ENCODE peak calls at places on chromosome 13, in five cellular contexts. T is hepatocyte; C is AG04450; Y is CD4-positive, alpha-beta T cell; G is H1. R is an unnamed sample.

GRCh38 chr13:99983401-99984133 is 2.0 kb downstream of the ZIC2 start:
- DNase-seq in Y (no peak), C (no peak), G (peak), T (peak), R (no peak)

GRCh38 chr13:27644302-27644701 is 22.6 kb downstream of the POLR1D start:
- DNase-seq in C (peak), T (no peak), G (no peak), Y (no peak), R (no peak)

GRCh38 chr13:38636756-38637155 is 50.1 kb upstream of the FREM2 start:
- DNase-seq in G (no peak), T (peak), C (no peak), Y (no peak), R (no peak)

GRCh38 chr13:47085346-47085745 is 188.5 kb upstream of the HTR2A start:
- DNase-seq in T (no peak), Y (no peak), C (no peak), G (no peak), R (no peak)

GRCh38 chr13:114152831-114153371 is 20.5 kb upstream of the RASA3 start:
- DNase-seq in G (no peak), C (no peak), Y (no peak), T (peak), R (no peak)

GRCh38 chr13:60402022-60402421 is 5.0 kb downstream of the TDRD3 start:
- DNase-seq in T (peak), C (no peak), Y (no peak), G (no peak), R (no peak)

GRCh38 chr13:113936566-113936965 is 37.3 kb downstream of the C13orf46 start:
- DNase-seq in G (no peak), C (no peak), Y (no peak), T (no peak), R (no peak)

GRCh38 chr13:76383671-76384461 is 502.3 kb downstream of the KCTD12 start:
- DNase-seq in T (peak), G (no peak), Y (no peak), C (peak), R (no peak)

GRCh38 chr13:113915012-113915763 is 51.3 kb upstream of the GAS6 start:
- DNase-seq in G (no peak), T (no peak), Y (no peak), C (no peak), R (no peak)

GRCh38 chr13:112642061-112642460 is 47.8 kb upstream of the ATP11A start:
- DNase-seq in G (no peak), C (no peak), Y (no peak), T (no peak), R (no peak)

DNA sequence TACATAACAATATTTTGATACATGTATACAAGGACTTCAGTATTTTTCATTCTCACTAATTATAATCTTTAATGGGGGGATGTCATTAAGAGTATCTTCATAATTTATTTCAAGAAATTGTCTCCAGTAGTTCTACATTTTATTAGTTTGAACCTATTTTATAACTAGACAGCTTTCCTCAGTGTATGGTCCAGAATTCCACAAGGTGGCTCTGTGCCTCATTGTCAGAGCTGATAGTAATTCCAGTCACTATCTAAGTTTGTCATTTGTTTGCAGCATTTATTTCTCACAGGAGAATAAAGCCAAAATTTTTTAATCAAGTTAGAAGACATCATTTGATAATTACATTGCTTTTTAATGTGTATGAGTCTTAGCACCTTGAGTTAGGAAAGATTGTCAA is 1633.0 kb upstream of the PCDH20 start:
- DNase-seq in C (no peak), G (no peak), T (no peak), Y (no peak), R (no peak)
- TF ChIP-seq CTCF in C (peak), G (no peak), T (no peak), Y (no peak), R (no peak)

GRCh38 chr13:110734561-110734960 is 21.1 kb downstream of the ING1 start:
- DNase-seq in C (no peak), G (no peak), Y (no peak), T (no peak), R (no peak)
- TF ChIP-seq CTCF in C (no peak), G (no peak), Y (no peak), T (no peak), R (no peak)

DNA sequence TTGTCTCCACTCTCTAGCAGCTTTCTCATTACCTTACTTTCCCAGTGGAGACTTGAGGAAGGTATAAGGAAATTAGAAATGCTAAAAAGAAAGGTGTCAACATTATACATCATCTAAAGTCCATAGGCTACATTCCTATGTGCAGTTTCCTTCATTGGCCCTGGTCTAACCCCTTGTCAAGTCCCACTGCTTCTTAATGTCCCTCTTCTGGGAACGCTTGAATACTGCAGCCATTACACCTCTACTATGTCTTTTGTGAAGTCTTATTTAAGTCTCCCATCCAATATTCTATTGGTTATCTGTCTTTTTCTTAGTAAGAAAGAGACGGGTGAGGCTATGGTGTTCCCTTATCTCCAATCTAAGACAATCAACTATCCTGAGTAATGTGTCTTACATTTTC is 332.6 kb upstream of the TMTC4 start:
- DNase-seq in G (no peak), T (no peak), C (no peak), Y (no peak), R (no peak)
- TF ChIP-seq CTCF in G (no peak), T (no peak), C (no peak), Y (no peak), R (no peak)

GRCh38 chr13:97588993-97589392 is 155.0 kb downstream of the RAP2A start:
- DNase-seq in T (no peak), C (no peak), G (no peak), Y (no peak), R (no peak)
- TF ChIP-seq CTCF in T (no peak), C (no peak), G (peak), Y (no peak), R (no peak)

GRCh38 chr13:33109801-33110200 is 93.6 kb downstream of the KL start:
- DNase-seq in G (peak), T (no peak), C (no peak), Y (no peak), R (no peak)
- TF ChIP-seq CTCF in G (peak), T (peak), C (peak), Y (no peak), R (no peak)

GRCh38 chr13:30037306-30037705 is 186.9 kb upstream of the UBL3 start:
- DNase-seq in T (no peak), G (peak), C (no peak), Y (no peak), R (no peak)

GRCh38 chr13:30042272-30042671 is 191.9 kb upstream of the UBL3 start:
- DNase-seq in C (no peak), T (no peak), Y (no peak), G (no peak), R (no peak)

GRCh38 chr13:30039506-30039905 is 189.1 kb upstream of the UBL3 start:
- DNase-seq in G (no peak), Y (no peak), C (no peak), T (no peak), R (no peak)

GRCh38 chr13:30037766-30038165 is 187.3 kb upstream of the UBL3 start:
- DNase-seq in T (no peak), C (no peak), G (no peak), Y (no peak), R (no peak)

DNA sequence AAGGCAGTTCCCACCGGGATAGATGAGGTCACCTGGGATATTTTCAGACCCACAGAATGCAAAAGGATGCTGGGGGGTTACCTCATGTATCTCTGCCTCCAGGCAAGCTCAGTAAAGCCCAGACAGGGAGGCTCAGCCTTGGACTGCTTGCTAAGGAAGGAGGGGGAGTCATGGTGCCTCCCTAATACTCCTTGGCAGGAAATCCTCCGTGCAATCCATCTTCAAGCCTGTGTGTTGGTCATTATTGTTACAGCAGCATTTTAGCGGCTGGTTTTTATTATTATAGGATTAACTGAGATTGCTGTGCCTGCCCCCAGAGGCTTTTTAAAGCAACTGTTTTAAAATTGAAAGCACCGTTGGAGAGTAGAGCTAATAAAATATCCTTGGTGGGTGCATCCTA is 188.5 kb upstream of the UBL3 start:
- DNase-seq in C (no peak), Y (no peak), G (no peak), T (no peak), R (no peak)
- TF ChIP-seq CTCF in C (peak), Y (no peak), G (no peak), T (no peak), R (no peak)

DNA sequence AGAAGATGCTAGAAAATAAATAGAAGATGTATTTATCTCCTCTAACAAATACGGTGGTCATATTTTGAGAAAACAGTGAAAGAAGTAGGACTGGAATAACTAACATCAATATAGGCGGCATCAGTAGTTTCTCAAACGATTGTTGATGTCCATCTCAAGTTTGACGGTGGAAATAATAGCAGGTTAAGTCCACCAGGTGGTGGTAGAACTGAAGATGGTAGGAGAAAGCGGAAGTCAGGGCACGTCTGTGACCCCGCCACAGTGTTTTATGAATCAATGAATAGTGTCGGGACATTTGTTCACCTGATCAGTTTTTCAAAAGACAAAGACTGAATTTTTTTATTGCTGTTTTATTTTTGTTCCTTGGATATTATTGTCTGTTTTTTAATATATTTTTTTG is 706.4 kb upstream of the SLC10A2 start:
- DNase-seq in G (no peak), C (no peak), T (no peak), Y (no peak), R (no peak)
- TF ChIP-seq CTCF in G (peak), C (no peak), T (no peak), Y (peak), R (no peak)

R was measured in omental fat pad.